ENCODE peak calls at places on chromosome 19, in nine cellular contexts. E is ascending aorta; O is CD4-positive, alpha-beta T cell; V is NCI-H2081 treated with DMSO at 0.1 percent for 48 hours; M is activated CD4-positive, alpha-beta T cell treated with anti-CD3 and anti-CD28 coated beads for 24 hours; T is AG08395; Y is activated T-helper 1 cell treated with anti-CD3 and anti-CD28 coated beads, Interleukin-2, amount 50 U/mL, for 16 hours; C is Right ventricle myocardium superior; Z is pancreas. F is an unnamed sample.

GRCh38 chr19:17797397-17798201 is 2.7 kb downstream of the B3GNT3 start:
- DNase-seq in E (no peak), O (no peak), V (no peak), M (peak), T (peak), Y (no peak), C (no peak), Z (peak), F (no peak)

GRCh38 chr19:44865196-44865767 is 19.2 kb downstream of the NECTIN2 start:
- DNase-seq in E (no peak), O (no peak), V (no peak), M (no peak), T (no peak), Y (no peak), C (no peak), Z (no peak), F (no peak)

GRCh38 chr19:9115307-9115813 is at the start of gene OR7G1:
- DNase-seq in E (no peak), O (no peak), V (no peak), M (no peak), T (no peak), Y (no peak), C (no peak), Z (no peak), F (no peak)

GRCh38 chr19:53883231-53883661 is 1.2 kb downstream of the PRKCG start:
- DNase-seq in E (no peak), O (no peak), V (no peak), M (no peak), T (no peak), Y (no peak), C (no peak), Z (no peak), F (no peak)

GRCh38 chr19:49442793-49443365 is 1.6 kb upstream of the SLC17A7 start:
- DNase-seq in E (peak), O (peak), V (no peak), M (no peak), T (peak), Y (peak), C (peak), Z (peak), F (peak)

GRCh38 chr19:4709440-4710280 is 14.0 kb downstream of the DPP9 start:
- DNase-seq in E (peak), O (no peak), V (no peak), M (no peak), T (no peak), Y (no peak), C (no peak), Z (peak), F (no peak)

GRCh38 chr19:42052241-42052863 is 17.7 kb downstream of the GRIK5 start:
- DNase-seq in E (no peak), O (no peak), V (no peak), M (no peak), T (no peak), Y (no peak), C (no peak), Z (no peak), F (no peak)

GRCh38 chr19:580274-580835 is 8.0 kb downstream of the BSG start:
- DNase-seq in E (no peak), O (no peak), V (no peak), M (no peak), T (no peak), Y (no peak), C (peak), Z (no peak), F (no peak)

GRCh38 chr19:34432797-34433196 is 4.6 kb downstream of the UBA2 start:
- DNase-seq in E (peak), O (no peak), V (no peak), M (no peak), T (no peak), Y (no peak), C (no peak), Z (no peak), F (no peak)

GRCh38 chr19:28437390-28438346 is 775.3 kb downstream of the UQCRFS1 start:
- DNase-seq in E (no peak), O (no peak), V (no peak), M (no peak), T (no peak), Y (no peak), C (no peak), Z (no peak), F (no peak)

F was measured in mesothelial cell of epicardium.